ENCODE peak calls at places on chromosomes 6 and 20, in seven cellular contexts. Z is cardiac muscle cell, J is OCI-LY7, X is thoracic aorta, B is cardiac fibroblast, L is brain microvascular endothelial cell, V is glutamatergic neuron. M is an unnamed sample.

GRCh38 chr6:47097092-47097945 is 55.2 kb upstream of the ADGRF1 start:
- DNase-seq in L (peak), V (peak), B (peak), Z (peak), X (no peak), J (peak), M (peak)

GRCh38 chr20:13121840-13122515 is 99.1 kb upstream of the ISM1 start:
- DNase-seq in V (no peak), L (no peak), B (no peak), J (no peak), Z (no peak), X (no peak), M (no peak)

GRCh38 chr6:21031182-21031581 is 496.9 kb downstream of the CDKAL1 start:
- DNase-seq in L (no peak), Z (no peak), J (no peak), V (no peak), X (no peak), B (no peak), M (no peak)

GRCh38 chr6:166360243-166361079 is 18.1 kb upstream of the SFT2D1 start:
- DNase-seq in V (peak), J (no peak), B (peak), L (no peak), X (no peak), Z (peak), M (peak)

GRCh38 chr6:143060806-143061596 is at the start of gene AIG1:
- DNase-seq in J (no peak), L (peak), Z (no peak), V (peak), B (no peak), X (peak), M (no peak)

GRCh38 chr20:42649716-42650115 is 540.0 kb downstream of the PTPRT start:
- DNase-seq in B (no peak), J (no peak), X (no peak), V (no peak), L (no peak), Z (no peak), M (no peak)

GRCh38 chr6:79672631-79673065 is 41.5 kb downstream of the SH3BGRL2 start:
- DNase-seq in X (no peak), Z (peak), J (no peak), B (peak), V (no peak), L (peak), M (peak)

GRCh38 chr20:57685134-57685851 is 24.5 kb downstream of the PMEPA1 start:
- DNase-seq in V (no peak), Z (peak), X (no peak), J (peak), B (no peak), L (no peak), M (peak)

GRCh38 chr20:1163105-1163504 is 21.7 kb downstream of the TMEM74B start:
- DNase-seq in J (no peak), X (no peak), V (no peak), B (no peak), Z (no peak), L (no peak), M (no peak)

GRCh38 chr20:5670874-5671273 is 79.3 kb upstream of the SHLD1 start:
- DNase-seq in L (no peak), B (no peak), J (no peak), V (no peak), X (no peak), Z (no peak), M (no peak)

GRCh38 chr20:52003976-52004375 is 187.6 kb downstream of the ZFP64 start:
- DNase-seq in Z (no peak), L (no peak), J (no peak), X (no peak), B (no peak), V (no peak), M (no peak)

GRCh38 chr20:50015993-50016770 is 33.4 kb downstream of the SNAI1 start:
- DNase-seq in Z (no peak), V (peak), B (no peak), X (no peak), J (no peak), L (no peak), M (no peak)

GRCh38 chr6:3712827-3713226 is 38.7 kb downstream of the PXDC1 start:
- DNase-seq in V (no peak), L (no peak), X (no peak), J (no peak), Z (no peak), B (no peak), M (no peak)

GRCh38 chr6:165742047-165742446 is 79.0 kb upstream of the PDE10A start:
- DNase-seq in Z (no peak), L (no peak), J (no peak), V (no peak), B (no peak), X (no peak), M (no peak)

GRCh38 chr6:45377555-45378323 is at the start of gene SUPT3H:
- DNase-seq in Z (peak), V (peak), B (peak), X (peak), L (peak), J (peak), M (peak)
- TF ChIP-seq CTCF in Z (peak), V (no peak), B (no peak), X (no peak), L (peak), J (peak), M (peak)

GRCh38 chr6:26031595-26032386 is 55.4 kb upstream of the HFE start:
- DNase-seq in J (peak), B (peak), V (peak), L (peak), Z (peak), X (peak), M (peak)
- TF ChIP-seq CTCF in J (peak), B (peak), V (no peak), L (peak), Z (peak), X (no peak), M (peak)

DNA sequence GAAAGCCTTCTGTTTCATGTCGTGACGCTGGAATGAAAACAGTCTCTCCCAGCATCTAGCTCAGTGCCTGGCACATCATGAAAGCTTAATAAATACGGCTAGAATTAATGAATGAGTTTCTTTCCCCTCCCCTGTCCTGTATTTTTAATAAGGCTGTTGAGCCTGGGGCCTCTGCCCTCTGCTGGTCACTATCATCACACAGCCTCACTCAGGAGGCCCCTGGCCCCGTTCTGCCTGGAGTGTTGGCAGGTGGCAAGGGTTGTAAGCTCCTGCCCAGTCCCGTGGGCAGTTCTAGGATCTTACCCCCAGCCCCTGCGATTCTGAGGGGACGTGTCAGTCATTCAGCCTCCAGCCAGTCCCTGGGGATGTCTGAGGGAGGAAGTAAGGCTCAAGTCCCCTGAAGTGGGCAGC is 41.4 kb downstream of the PHACTR3 start:
- DNase-seq in L (no peak), J (no peak), Z (no peak), X (no peak), B (no peak), V (no peak), M (no peak)
- TF ChIP-seq CTCF in L (no peak), J (peak), Z (no peak), X (no peak), B (no peak), V (peak), M (no peak)

DNA sequence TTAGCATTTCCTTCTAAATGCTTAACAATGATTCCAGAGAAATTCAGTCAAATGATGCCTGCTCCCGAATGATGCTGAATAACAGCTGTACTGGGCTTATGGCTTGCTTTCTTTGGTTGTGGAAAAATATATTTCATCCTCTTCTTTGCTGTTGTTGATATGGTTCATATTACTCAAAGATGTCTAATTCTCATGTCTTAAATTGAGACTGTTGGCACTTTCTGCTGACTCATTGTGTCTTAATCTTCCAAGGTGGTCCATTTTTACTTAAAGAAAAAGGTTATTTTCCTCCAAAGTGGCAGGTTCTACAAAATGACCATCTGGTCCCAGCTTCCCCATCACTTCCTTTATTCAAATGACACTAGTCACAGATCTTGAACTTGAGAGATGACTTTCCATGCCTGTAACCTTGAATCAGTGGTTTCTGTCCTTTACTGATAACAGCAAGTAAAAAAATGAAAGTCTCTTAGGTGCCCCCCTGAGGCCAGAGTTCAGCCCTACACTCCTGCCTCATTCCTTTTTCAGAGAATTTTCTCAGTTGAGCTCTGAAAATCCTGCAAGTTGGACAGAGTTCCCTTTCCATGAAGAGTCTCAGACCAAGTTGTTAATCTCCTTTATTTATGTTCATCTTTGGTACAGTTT is 6.9 kb downstream of the SNAP25 start:
- DNase-seq in X (no peak), L (no peak), V (no peak), B (no peak), J (peak), Z (peak), M (no peak)
- TF ChIP-seq CTCF in X (no peak), L (peak), V (no peak), B (peak), J (peak), Z (peak), M (peak)

DNA sequence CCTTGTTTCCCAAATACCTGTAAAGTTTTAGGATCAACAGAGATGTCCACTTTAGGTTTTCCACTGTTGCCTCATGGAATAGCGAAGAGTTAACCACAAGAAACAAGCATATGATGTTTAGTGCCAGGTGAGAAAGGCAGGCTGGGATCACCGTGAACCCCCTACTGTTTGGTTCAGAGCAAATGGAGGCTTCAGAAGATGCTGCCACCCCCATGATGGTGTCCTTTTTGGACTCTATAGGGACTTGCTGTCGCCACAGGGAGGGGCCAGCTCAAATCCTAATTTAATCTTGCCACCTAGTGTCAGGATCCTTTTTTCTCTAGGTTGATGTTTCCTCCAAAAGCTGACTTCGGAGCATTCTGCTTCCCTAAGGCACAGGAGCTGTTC is 1.9 kb upstream of the DLL1 start:
- DNase-seq in X (no peak), V (no peak), B (no peak), Z (no peak), L (no peak), J (no peak), M (no peak)
- TF ChIP-seq CTCF in X (peak), V (no peak), B (peak), Z (peak), L (no peak), J (peak), M (peak)

DNA sequence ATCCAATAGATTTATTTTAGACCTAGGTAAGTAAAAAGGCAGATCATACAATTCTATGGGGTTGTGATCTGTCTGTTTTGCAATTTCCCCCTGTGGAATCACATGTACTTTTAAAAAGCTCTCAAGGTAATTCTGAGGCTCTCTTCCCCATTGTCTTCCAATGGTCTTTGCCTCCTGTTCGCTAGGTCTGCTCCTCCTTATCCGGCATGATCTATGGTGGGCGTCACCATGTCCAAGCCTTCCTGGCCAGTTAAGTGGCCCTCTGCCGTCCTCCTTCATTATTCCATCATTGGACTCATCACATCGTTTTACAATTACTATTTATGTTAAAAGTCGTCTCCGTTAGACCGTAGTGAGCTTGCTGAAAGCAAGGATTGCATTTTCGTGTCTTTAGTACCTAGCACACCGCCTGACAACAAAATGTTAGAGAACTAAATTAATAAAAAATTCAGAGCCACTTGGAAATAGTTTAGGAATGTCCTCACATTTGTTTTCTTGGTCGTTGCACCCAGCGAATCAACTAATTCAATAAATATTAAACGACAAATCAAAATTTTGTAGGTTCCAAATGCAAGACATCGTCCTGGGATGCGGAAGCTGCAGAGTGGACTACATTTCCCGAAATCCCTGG is 2.2 kb upstream of the STXBP5 start:
- DNase-seq in L (peak), X (no peak), Z (peak), J (peak), V (peak), B (peak), M (peak)
- TF ChIP-seq CTCF in L (no peak), X (no peak), Z (no peak), J (no peak), V (no peak), B (no peak), M (no peak)

DNA sequence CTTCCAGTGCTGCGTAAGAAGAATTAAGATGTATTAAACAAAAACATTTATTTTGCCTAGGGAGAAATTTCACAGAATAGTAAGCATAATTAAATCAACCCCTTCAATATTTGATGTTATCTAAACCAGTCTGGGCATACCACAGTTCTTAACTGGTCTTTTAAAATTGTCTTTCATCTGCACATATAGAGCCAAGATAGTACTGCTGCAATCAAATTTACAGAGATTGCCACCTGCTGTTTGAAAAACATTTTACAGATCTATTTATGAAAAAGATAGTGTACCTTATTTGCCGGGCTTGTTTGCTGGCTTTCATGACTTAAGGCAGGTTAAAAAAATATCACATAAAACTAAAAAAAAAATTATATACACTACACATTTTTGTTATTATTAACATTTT is 323.2 kb downstream of the ADGRB3 start:
- DNase-seq in J (peak), L (no peak), X (no peak), Z (peak), B (peak), V (no peak), M (no peak)
- TF ChIP-seq CTCF in J (peak), L (peak), X (no peak), Z (peak), B (no peak), V (no peak), M (no peak)

GRCh38 chr6:12395898-12396297 is 105.7 kb downstream of the EDN1 start:
- DNase-seq in J (no peak), L (no peak), B (peak), X (no peak), V (no peak), Z (peak), M (no peak)
- TF ChIP-seq CTCF in J (no peak), L (peak), B (peak), X (no peak), V (no peak), Z (peak), M (peak)

GRCh38 chr20:47521059-47521808 is 19.5 kb downstream of the NCOA3 start:
- DNase-seq in L (no peak), V (no peak), X (no peak), B (no peak), J (no peak), Z (no peak), M (no peak)
- TF ChIP-seq CTCF in L (peak), V (no peak), X (no peak), B (peak), J (peak), Z (peak), M (no peak)